ENCODE peak calls at places on chromosomes 2 and 18, in four cellular contexts. K is right lobe of liver, G is upper lobe of left lung, S is HCT116. N is an unnamed sample.

GRCh38 chr2:157046396-157046795 is 211.1 kb upstream of the GALNT5 start:
- ATAC-seq in K (no peak), G (no peak), S (no peak), N (no peak)

GRCh38 chr2:55425449-55425848 is 5.8 kb upstream of the CCDC88A start:
- ATAC-seq in K (peak; percentile 50), G (peak; percentile 86), S (peak; percentile 40), N (no peak)

GRCh38 chr2:37367984-37368383 is 23.6 kb downstream of the QPCT start:
- ATAC-seq in K (no peak), G (no peak), S (no peak), N (no peak)

GRCh38 chr2:288743-289361 is 961 bp upstream of the ALKAL2 start:
- ATAC-seq in K (no peak), G (no peak), S (no peak), N (no peak)

GRCh38 chr2:33437297-33437696 is 39.2 kb upstream of the RASGRP3 start:
- ATAC-seq in K (peak; percentile 59), G (no peak), S (no peak), N (no peak)

GRCh38 chr2:231977430-231977829 is 15.9 kb downstream of the DIS3L2 start:
- ATAC-seq in K (no peak), G (no peak), S (no peak), N (no peak)

GRCh38 chr18:34709631-34710429 is at the start of gene DTNA:
- ATAC-seq in K (no peak), G (no peak), S (no peak), N (peak; percentile 48)

GRCh38 chr2:106270471-106270891 is 76.4 kb upstream of the UXS1 start:
- ATAC-seq in K (no peak), G (peak; percentile 74), S (peak; percentile 26), N (no peak)

GRCh38 chr2:62569907-62570793 is 64.2 kb upstream of the TMEM17 start:
- ATAC-seq in K (peak; percentile 85), G (peak; percentile 34), S (peak; percentile 65), N (no peak)

GRCh38 chr2:230362030-230362691 is 35.2 kb downstream of the SP140L start:
- ATAC-seq in K (no peak), G (no peak), S (no peak), N (no peak)

GRCh38 chr2:97751752-97752151 is 38.4 kb downstream of the ZAP70 start:
- ATAC-seq in K (no peak), G (peak; percentile 67), S (no peak), N (no peak)

GRCh38 chr2:135798275-135798705 is 38.7 kb downstream of the LCT start:
- ATAC-seq in K (no peak), G (no peak), S (no peak), N (no peak)

GRCh38 chr2:29129586-29130281 is 14.5 kb downstream of the CLIP4 start:
- ATAC-seq in K (peak; percentile 25), G (no peak), S (peak; percentile 46), N (no peak)

GRCh38 chr18:54802686-54803395 is 25.4 kb upstream of the RAB27B start:
- ATAC-seq in K (no peak), G (no peak), S (no peak), N (no peak)

GRCh38 chr2:218235017-218235416 is 18.0 kb downstream of the ARPC2 start:
- ATAC-seq in K (no peak), G (no peak), S (no peak), N (no peak)

GRCh38 chr2:127025357-127026062 is 81.4 kb downstream of the BIN1 start:
- ATAC-seq in K (peak; percentile 85), G (peak; percentile 93), S (no peak), N (peak; percentile 92)
- TF ChIP-seq POLR2A in K (no peak), G (no peak), S (no peak), N (no peak)

DNA sequence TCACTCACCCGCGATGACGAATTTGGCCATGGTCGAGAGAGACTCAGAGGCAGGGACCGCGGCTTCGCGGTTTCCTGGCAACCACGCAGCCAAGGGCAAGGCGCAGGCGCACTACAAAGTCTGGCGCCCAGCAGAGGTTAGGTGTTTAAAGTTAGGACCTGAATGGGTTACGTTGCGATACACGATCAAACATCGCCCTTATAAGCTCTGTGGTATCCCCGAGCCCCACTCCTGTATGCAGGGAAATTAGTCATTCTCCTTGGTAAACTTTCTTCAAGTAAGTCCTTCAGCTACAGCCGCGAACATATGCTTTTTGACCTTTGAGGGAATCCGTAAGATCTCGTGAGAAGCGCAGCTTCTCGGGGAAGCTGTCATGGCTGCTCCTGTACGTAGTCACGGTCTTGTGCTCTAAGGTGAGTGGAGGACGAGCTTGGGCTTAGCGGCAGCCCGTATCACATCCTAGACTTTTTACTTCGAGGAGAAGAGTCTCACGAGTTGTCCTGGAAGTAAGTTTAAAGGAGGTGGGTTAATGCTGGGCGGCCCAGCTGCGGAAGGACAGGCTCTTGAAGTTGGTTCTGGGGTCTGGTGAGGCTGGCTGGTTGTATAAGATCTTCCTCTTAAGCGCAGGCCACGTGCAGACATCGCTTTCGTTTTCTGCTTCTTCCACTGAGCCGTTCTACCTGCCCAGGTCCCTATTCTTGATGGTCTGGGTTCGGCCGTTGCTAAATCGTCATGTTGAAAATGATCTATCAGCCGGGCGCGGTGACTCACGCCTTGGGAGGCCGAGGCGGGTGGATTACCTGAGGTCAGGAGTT is at the start of the genes FASTKD2 and MDH1B:
- ATAC-seq in K (peak; percentile 94), G (peak; percentile 95), S (peak; percentile 91), N (peak; percentile 99)
- TF ChIP-seq POLR2A in K (peak; percentile 57), G (peak; percentile 69), S (peak; percentile 78), N (peak; percentile 29)

GRCh38 chr2:202442882-202443281 is 66.8 kb downstream of the BMPR2 start:
- ATAC-seq in K (no peak), G (no peak), S (no peak), N (no peak)

GRCh38 chr2:202449344-202449743 is 73.2 kb downstream of the BMPR2 start:
- ATAC-seq in K (no peak), G (no peak), S (no peak), N (no peak)

GRCh38 chr2:202444000-202444399 is 67.9 kb downstream of the BMPR2 start:
- ATAC-seq in K (no peak), G (no peak), S (no peak), N (no peak)
- TF ChIP-seq POLR2A in K (no peak), G (no peak), S (no peak), N (no peak)

DNA sequence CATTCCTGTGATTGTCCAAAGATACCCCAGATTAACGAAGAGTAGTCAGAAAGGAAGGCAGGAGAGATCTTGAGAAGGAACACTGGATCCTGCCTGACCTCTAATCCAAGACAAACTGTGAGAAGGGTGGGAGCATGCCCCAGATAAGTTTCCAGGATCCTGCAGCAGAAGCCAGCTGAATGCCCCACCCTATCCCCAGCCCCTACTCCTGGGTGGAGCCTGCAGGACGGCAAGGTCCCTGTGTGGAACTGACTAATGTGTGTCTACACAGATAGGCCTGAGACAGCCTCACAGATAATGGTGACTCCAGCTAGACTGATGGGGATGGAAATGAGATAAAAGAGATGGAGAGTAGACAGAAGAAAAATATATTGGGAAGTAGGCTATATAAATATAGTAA is 174.3 kb downstream of the PDE1A start:
- ATAC-seq in K (no peak), G (no peak), S (no peak), N (no peak)
- TF ChIP-seq POLR2A in K (no peak), G (no peak), S (no peak), N (no peak)

N was measured in gastroesophageal sphincter.